ENCODE peak calls at places on chromosomes 2 and 18, in five cellular contexts. One of them, this sample, is unnamed.

GRCh38 chr18:59918320-59918755 is 18.5 kb downstream of the PMAIP1 start:
- DNase-seq in esophagus muscularis mucosa: peak; percentile 77
- DNase-seq in heart left ventricle: peak; percentile 44
- DNase-seq in thoracic aorta: no peak
- DNase-seq in Panc1: no peak
- DNase-seq in this sample: peak; percentile 81

GRCh38 chr18:62781893-62782292 is 66.6 kb downstream of the PHLPP1 start:
- DNase-seq in esophagus muscularis mucosa: no peak
- DNase-seq in heart left ventricle: no peak
- DNase-seq in thoracic aorta: no peak
- DNase-seq in Panc1: no peak
- DNase-seq in this sample: peak; percentile 82

GRCh38 chr2:132489150-132489549 is 72.5 kb downstream of the GPR39 start:
- DNase-seq in esophagus muscularis mucosa: peak; percentile 57
- DNase-seq in heart left ventricle: peak; percentile 30
- DNase-seq in thoracic aorta: no peak
- DNase-seq in Panc1: no peak
- DNase-seq in this sample: no peak

GRCh38 chr2:227450921-227451654 is 20.9 kb upstream of the AGFG1 start:
- DNase-seq in esophagus muscularis mucosa: peak; percentile 62
- DNase-seq in heart left ventricle: no peak
- DNase-seq in thoracic aorta: no peak
- DNase-seq in Panc1: no peak
- DNase-seq in this sample: no peak

GRCh38 chr2:29462293-29462692 is 347.1 kb downstream of the CLIP4 start:
- DNase-seq in esophagus muscularis mucosa: no peak
- DNase-seq in heart left ventricle: no peak
- DNase-seq in thoracic aorta: no peak
- DNase-seq in Panc1: no peak
- DNase-seq in this sample: peak; percentile 42

GRCh38 chr18:3994061-3994687 is 460.9 kb downstream of the DLGAP1 start:
- DNase-seq in esophagus muscularis mucosa: no peak
- DNase-seq in heart left ventricle: no peak
- DNase-seq in thoracic aorta: no peak
- DNase-seq in Panc1: no peak
- DNase-seq in this sample: no peak

GRCh38 chr18:45920367-45920766 is 46.8 kb downstream of the EPG5 start:
- DNase-seq in esophagus muscularis mucosa: no peak
- DNase-seq in heart left ventricle: peak; percentile 92
- DNase-seq in thoracic aorta: peak; percentile 20
- DNase-seq in Panc1: no peak
- DNase-seq in this sample: peak; percentile 85

GRCh38 chr18:28728891-28729290 is 552.0 kb upstream of the CDH2 start:
- DNase-seq in esophagus muscularis mucosa: no peak
- DNase-seq in heart left ventricle: no peak
- DNase-seq in thoracic aorta: no peak
- DNase-seq in Panc1: no peak
- DNase-seq in this sample: peak; percentile 41

GRCh38 chr2:85853499-85854165 is 35.2 kb downstream of the ST3GAL5 start:
- DNase-seq in esophagus muscularis mucosa: peak; percentile 55
- DNase-seq in heart left ventricle: no peak
- DNase-seq in thoracic aorta: no peak
- DNase-seq in Panc1: no peak
- DNase-seq in this sample: no peak

GRCh38 chr18:26458526-26459232 is 89.7 kb downstream of the KCTD1 start:
- DNase-seq in esophagus muscularis mucosa: peak; percentile 84
- DNase-seq in heart left ventricle: no peak
- DNase-seq in thoracic aorta: no peak
- DNase-seq in Panc1: no peak
- DNase-seq in this sample: peak; percentile 86

GRCh38 chr2:101113441-101114267 is 37.5 kb downstream of the TBC1D8 start:
- DNase-seq in esophagus muscularis mucosa: no peak
- DNase-seq in heart left ventricle: no peak
- DNase-seq in thoracic aorta: no peak
- DNase-seq in Panc1: no peak
- DNase-seq in this sample: peak; percentile 98

GRCh38 chr2:236748801-236749200 is 179.2 kb downstream of the ACKR3 start:
- DNase-seq in esophagus muscularis mucosa: no peak
- DNase-seq in heart left ventricle: peak; percentile 57
- DNase-seq in thoracic aorta: no peak
- DNase-seq in Panc1: no peak
- DNase-seq in this sample: no peak

GRCh38 chr2:127143851-127144782 is 37.2 kb upstream of the BIN1 start:
- DNase-seq in esophagus muscularis mucosa: no peak
- DNase-seq in heart left ventricle: no peak
- DNase-seq in thoracic aorta: no peak
- DNase-seq in Panc1: no peak
- DNase-seq in this sample: peak; percentile 13

GRCh38 chr2:9547272-9547991 is 8.2 kb downstream of the ADAM17 start:
- DNase-seq in esophagus muscularis mucosa: no peak
- DNase-seq in heart left ventricle: no peak
- DNase-seq in thoracic aorta: no peak
- DNase-seq in Panc1: no peak
- DNase-seq in this sample: no peak

GRCh38 chr2:222563319-222563718 is 92.6 kb downstream of the FARSB start:
- DNase-seq in esophagus muscularis mucosa: no peak
- DNase-seq in heart left ventricle: no peak
- DNase-seq in thoracic aorta: no peak
- DNase-seq in Panc1: no peak
- DNase-seq in this sample: no peak

GRCh38 chr2:99425022-99425421 is 64.8 kb downstream of the REV1 start:
- DNase-seq in esophagus muscularis mucosa: no peak
- DNase-seq in heart left ventricle: no peak
- DNase-seq in thoracic aorta: no peak
- DNase-seq in Panc1: no peak
- DNase-seq in this sample: peak; percentile 79

GRCh38 chr2:86476092-86476491 is 34.9 kb downstream of the KDM3A start:
- DNase-seq in esophagus muscularis mucosa: no peak
- DNase-seq in heart left ventricle: no peak
- DNase-seq in thoracic aorta: no peak
- DNase-seq in Panc1: no peak
- DNase-seq in this sample: no peak

DNA sequence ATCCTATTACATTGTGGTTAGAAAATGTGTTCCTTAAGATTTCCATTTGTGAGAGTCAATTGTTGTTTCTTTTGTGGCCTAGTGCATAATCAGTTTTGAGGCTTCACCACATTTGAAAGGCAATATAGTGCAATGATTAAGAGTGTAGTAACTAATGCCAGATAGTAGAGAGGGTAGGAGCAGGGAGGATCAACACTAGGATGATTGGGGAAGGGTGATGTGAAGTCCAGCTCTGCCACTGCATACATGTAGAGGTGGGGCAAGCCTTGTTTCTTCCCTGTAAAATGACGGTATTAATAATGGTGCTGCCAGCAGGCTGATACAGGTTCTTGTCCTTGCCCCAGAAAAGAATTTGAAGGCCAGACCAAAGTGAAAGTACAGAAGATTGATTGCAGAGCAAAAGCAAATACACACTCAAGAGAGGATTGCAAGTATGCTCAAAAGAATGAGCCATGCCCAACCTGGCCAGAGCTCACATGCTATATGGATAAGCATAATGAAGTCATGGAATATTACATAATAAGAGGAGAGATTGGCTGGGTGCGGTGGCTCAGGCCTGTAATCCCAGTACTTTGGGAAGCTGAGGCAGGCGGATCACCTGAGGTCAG is 8.0 kb downstream of the SP100 start:
- DNase-seq in esophagus muscularis mucosa: no peak
- DNase-seq in heart left ventricle: no peak
- DNase-seq in thoracic aorta: no peak
- DNase-seq in Panc1: no peak
- DNase-seq in this sample: peak; percentile 89
- TF ChIP-seq CTCF in esophagus muscularis mucosa: no peak
- TF ChIP-seq CTCF in heart left ventricle: no peak
- TF ChIP-seq CTCF in thoracic aorta: no peak
- TF ChIP-seq CTCF in Panc1: no peak
- TF ChIP-seq CTCF in this sample: no peak

DNA sequence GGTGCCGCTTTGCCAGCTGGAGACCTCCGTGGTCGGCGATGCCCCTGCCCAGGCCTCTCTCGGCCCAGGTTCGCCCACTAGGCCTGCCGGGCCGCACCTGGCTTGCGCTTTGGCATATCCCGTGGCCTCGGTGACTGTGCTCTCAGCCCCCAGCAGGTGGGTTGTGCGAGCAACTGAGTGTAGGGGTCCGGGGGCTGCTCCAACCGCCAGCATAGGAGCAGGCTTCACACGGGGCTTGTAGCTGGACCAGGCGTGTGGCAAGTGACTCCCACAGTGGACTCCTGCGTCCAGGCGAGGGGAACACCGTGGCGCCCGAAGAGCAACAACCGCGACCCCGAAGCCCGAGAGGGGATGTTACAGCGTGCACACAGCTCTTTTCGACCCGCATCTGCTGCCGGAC is 9.7 kb downstream of the TRAPPC12 start:
- DNase-seq in esophagus muscularis mucosa: peak; percentile 45
- DNase-seq in heart left ventricle: no peak
- DNase-seq in thoracic aorta: no peak
- DNase-seq in Panc1: no peak
- DNase-seq in this sample: no peak
- H3K36me3 ChIP-seq in esophagus muscularis mucosa: peaks cover 45% of the 10 kb centered on the region
- H3K36me3 ChIP-seq in heart left ventricle: peaks cover 5% of the 10 kb centered on the region
- H3K36me3 ChIP-seq in thoracic aorta: peaks cover 37% of the 10 kb centered on the region
- H3K36me3 ChIP-seq in Panc1: peaks cover 2% of the 10 kb centered on the region
- H3K36me3 ChIP-seq in this sample: peaks cover 18% of the 10 kb centered on the region

DNA sequence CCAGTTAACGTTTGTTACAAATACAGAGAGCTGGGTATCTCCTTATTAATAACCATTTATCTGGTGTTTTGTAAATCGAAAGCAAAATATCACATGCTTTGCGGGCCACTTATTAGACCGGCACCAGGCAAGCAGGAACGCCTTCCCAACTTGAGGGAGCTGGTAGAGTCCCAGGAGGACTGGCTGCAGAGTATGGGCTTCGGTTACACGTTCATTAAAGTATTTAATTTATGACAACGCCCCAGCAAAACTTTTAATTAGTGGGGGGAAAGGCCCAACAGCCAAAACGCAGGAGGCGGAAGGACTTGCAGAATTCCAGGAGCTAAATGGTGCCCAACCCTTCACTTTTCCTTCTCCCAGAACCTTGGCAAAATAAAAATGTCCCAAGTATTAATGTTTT is 3.7 kb downstream of the SMAD7 start:
- DNase-seq in esophagus muscularis mucosa: no peak
- DNase-seq in heart left ventricle: no peak
- DNase-seq in thoracic aorta: no peak
- DNase-seq in Panc1: no peak
- DNase-seq in this sample: no peak
- H3K27me3 ChIP-seq in esophagus muscularis mucosa: no peaks in the 10 kb centered on the region
- H3K27me3 ChIP-seq in heart left ventricle: no peaks in the 10 kb centered on the region
- H3K27me3 ChIP-seq in thoracic aorta: no peaks in the 10 kb centered on the region
- H3K27me3 ChIP-seq in Panc1: no peaks in the 10 kb centered on the region
- H3K27me3 ChIP-seq in this sample: no peaks in the 10 kb centered on the region

DNA sequence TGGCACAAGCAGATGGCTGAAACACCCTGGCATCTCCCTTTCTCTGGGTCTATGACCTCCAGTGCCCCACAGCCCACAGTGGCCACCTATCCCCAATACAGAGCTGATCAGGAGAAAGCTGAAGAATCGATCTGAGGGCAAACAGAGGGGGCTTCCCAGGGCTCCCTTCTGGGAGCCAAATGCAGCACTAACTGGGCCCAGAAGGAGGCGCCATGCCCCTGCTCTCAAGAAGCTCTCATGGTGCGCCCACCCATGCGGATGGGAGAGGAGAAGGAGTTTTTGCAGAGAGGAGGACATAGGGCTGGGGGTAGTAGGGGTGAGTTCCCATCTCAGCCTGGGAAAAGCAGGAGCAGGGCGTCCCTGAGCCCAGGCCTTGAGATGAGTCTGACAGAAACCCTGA is 787.3 kb upstream of the RAB6C start:
- DNase-seq in esophagus muscularis mucosa: no peak
- DNase-seq in heart left ventricle: no peak
- DNase-seq in thoracic aorta: no peak
- DNase-seq in Panc1: no peak
- DNase-seq in this sample: no peak
- TF ChIP-seq CTCF in esophagus muscularis mucosa: no peak
- TF ChIP-seq CTCF in heart left ventricle: no peak
- TF ChIP-seq CTCF in thoracic aorta: no peak
- TF ChIP-seq CTCF in Panc1: peak; percentile 26
- TF ChIP-seq CTCF in this sample: no peak

DNA sequence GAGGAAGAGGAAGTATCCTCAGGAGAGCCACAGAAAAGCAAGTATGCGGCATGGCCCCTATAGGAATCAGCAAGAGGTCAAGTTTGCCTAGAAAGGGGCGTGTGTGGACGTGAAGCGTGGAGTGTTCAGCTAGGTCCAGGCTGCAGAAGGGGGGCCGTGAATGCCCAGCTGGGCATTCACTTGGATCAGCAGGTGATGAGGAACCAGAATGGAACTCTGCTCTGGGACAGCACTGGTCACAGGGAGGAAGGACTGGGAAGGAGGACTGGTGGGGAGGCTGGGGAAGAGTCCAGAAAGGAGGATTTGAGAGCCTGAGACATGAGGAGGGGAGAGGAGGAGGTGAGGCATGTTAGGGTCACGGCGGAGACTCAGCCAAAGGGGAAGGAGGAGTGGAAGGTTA is 19.8 kb downstream of the STAT1 start:
- DNase-seq in esophagus muscularis mucosa: no peak
- DNase-seq in heart left ventricle: no peak
- DNase-seq in thoracic aorta: no peak
- DNase-seq in Panc1: no peak
- DNase-seq in this sample: no peak
- H3K36me3 ChIP-seq in esophagus muscularis mucosa: peaks cover 77% of the 10 kb centered on the region
- H3K36me3 ChIP-seq in heart left ventricle: no peaks in the 10 kb centered on the region
- H3K36me3 ChIP-seq in thoracic aorta: peaks cover 53% of the 10 kb centered on the region
- H3K36me3 ChIP-seq in Panc1: peaks cover 44% of the 10 kb centered on the region
- H3K36me3 ChIP-seq in this sample: peaks cover 23% of the 10 kb centered on the region

GRCh38 chr2:58293056-58293455 is 51.9 kb upstream of the FANCL start:
- DNase-seq in esophagus muscularis mucosa: no peak
- DNase-seq in heart left ventricle: no peak
- DNase-seq in thoracic aorta: no peak
- DNase-seq in Panc1: no peak
- DNase-seq in this sample: no peak

GRCh38 chr2:58289029-58289428 is 47.9 kb upstream of the FANCL start:
- DNase-seq in esophagus muscularis mucosa: no peak
- DNase-seq in heart left ventricle: no peak
- DNase-seq in thoracic aorta: no peak
- DNase-seq in Panc1: no peak
- DNase-seq in this sample: peak; percentile 93

GRCh38 chr2:58291726-58292430 is 50.8 kb upstream of the FANCL start:
- DNase-seq in esophagus muscularis mucosa: no peak
- DNase-seq in heart left ventricle: no peak
- DNase-seq in thoracic aorta: no peak
- DNase-seq in Panc1: no peak
- DNase-seq in this sample: no peak
- H3K27me3 ChIP-seq in esophagus muscularis mucosa: no peaks in the 10 kb centered on the region
- H3K27me3 ChIP-seq in heart left ventricle: no peaks in the 10 kb centered on the region
- H3K27me3 ChIP-seq in thoracic aorta: no peaks in the 10 kb centered on the region
- H3K27me3 ChIP-seq in Panc1: peaks cover 2% of the 10 kb centered on the region
- H3K27me3 ChIP-seq in this sample: no peaks in the 10 kb centered on the region

GRCh38 chr2:43898134-43898957 is 59.6 kb downstream of the ABCG8 start:
- DNase-seq in esophagus muscularis mucosa: no peak
- DNase-seq in heart left ventricle: no peak
- DNase-seq in thoracic aorta: no peak
- DNase-seq in Panc1: no peak
- DNase-seq in this sample: peak; percentile 15
- TF ChIP-seq CTCF in esophagus muscularis mucosa: no peak
- TF ChIP-seq CTCF in heart left ventricle: peak; percentile 11
- TF ChIP-seq CTCF in thoracic aorta: no peak
- TF ChIP-seq CTCF in Panc1: peak; percentile 64
- TF ChIP-seq CTCF in this sample: peak; percentile 65

DNA sequence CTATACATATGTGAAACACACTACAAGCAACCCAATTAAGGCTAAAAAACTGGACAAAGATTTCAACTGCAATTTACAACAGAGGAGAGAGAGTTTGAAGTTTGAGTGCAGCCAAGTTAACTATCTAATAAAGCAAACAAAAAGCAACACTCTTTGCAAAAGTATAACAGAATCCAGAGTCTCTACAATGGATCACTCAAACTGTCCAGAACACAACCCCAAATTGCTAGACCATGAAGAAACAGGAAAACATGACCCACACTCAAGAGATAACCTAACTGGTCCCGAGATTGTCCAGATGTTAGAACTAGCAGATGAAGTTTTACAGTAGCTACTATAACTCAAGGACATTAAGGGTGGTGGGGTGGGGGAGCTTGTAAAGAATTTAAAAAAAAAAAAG is 14.8 kb downstream of the ABHD3 start:
- DNase-seq in esophagus muscularis mucosa: no peak
- DNase-seq in heart left ventricle: no peak
- DNase-seq in thoracic aorta: no peak
- DNase-seq in Panc1: no peak
- DNase-seq in this sample: no peak
- H3K36me3 ChIP-seq in esophagus muscularis mucosa: no peaks in the 10 kb centered on the region
- H3K36me3 ChIP-seq in heart left ventricle: no peaks in the 10 kb centered on the region
- H3K36me3 ChIP-seq in thoracic aorta: peaks cover 4% of the 10 kb centered on the region
- H3K36me3 ChIP-seq in Panc1: no peaks in the 10 kb centered on the region
- H3K36me3 ChIP-seq in this sample: no peaks in the 10 kb centered on the region

This sample was measured in bronchial epithelial cell.